ENCODE peak calls at places on chromosomes 12 and 14, in six cellular contexts. One of them, this sample, is unnamed.

GRCh38 chr12:11726659-11727058 is 77.2 kb downstream of the ETV6 start:
- DNase-seq in cardiac muscle cell: no peak
- DNase-seq in esophagus muscularis mucosa: no peak
- DNase-seq in AG10803: no peak
- DNase-seq in skeletal muscle cell: no peak
- DNase-seq in fibroblast of lung: no peak
- DNase-seq in this sample: no peak

GRCh38 chr12:47846294-47846996 is 26.7 kb upstream of the HDAC7 start:
- DNase-seq in cardiac muscle cell: no peak
- DNase-seq in esophagus muscularis mucosa: no peak
- DNase-seq in AG10803: no peak
- DNase-seq in skeletal muscle cell: no peak
- DNase-seq in fibroblast of lung: no peak
- DNase-seq in this sample: no peak

GRCh38 chr12:58915634-58916033 is 4.7 kb downstream of the LRIG3 start:
- DNase-seq in cardiac muscle cell: peak; percentile 64
- DNase-seq in esophagus muscularis mucosa: no peak
- DNase-seq in AG10803: peak; percentile 86
- DNase-seq in skeletal muscle cell: peak; percentile 47
- DNase-seq in fibroblast of lung: peak; percentile 75
- DNase-seq in this sample: peak; percentile 58

GRCh38 chr14:57999471-57999870 is 133.6 kb upstream of the SLC35F4 start:
- DNase-seq in cardiac muscle cell: no peak
- DNase-seq in esophagus muscularis mucosa: no peak
- DNase-seq in AG10803: peak; percentile 1
- DNase-seq in skeletal muscle cell: no peak
- DNase-seq in fibroblast of lung: no peak
- DNase-seq in this sample: no peak

GRCh38 chr12:26318661-26319068 is 123.3 kb downstream of the SSPN start:
- DNase-seq in cardiac muscle cell: peak; percentile 79
- DNase-seq in esophagus muscularis mucosa: no peak
- DNase-seq in AG10803: peak; percentile 45
- DNase-seq in skeletal muscle cell: peak; percentile 78
- DNase-seq in fibroblast of lung: peak; percentile 86
- DNase-seq in this sample: peak; percentile 84

GRCh38 chr14:53437858-53438257 is 284.7 kb upstream of the DDHD1 start:
- DNase-seq in cardiac muscle cell: no peak
- DNase-seq in esophagus muscularis mucosa: no peak
- DNase-seq in AG10803: no peak
- DNase-seq in skeletal muscle cell: no peak
- DNase-seq in fibroblast of lung: no peak
- DNase-seq in this sample: no peak

GRCh38 chr12:85280138-85280983 is at the start of gene ALX1:
- DNase-seq in cardiac muscle cell: peak; percentile 17
- DNase-seq in esophagus muscularis mucosa: no peak
- DNase-seq in AG10803: peak; percentile 6
- DNase-seq in skeletal muscle cell: no peak
- DNase-seq in fibroblast of lung: peak; percentile 44
- DNase-seq in this sample: peak; percentile 14

GRCh38 chr12:113347892-113348291 is 10.5 kb upstream of the PLBD2 start:
- DNase-seq in cardiac muscle cell: no peak
- DNase-seq in esophagus muscularis mucosa: no peak
- DNase-seq in AG10803: no peak
- DNase-seq in skeletal muscle cell: no peak
- DNase-seq in fibroblast of lung: no peak
- DNase-seq in this sample: no peak

GRCh38 chr14:51219473-51220448 is 20.3 kb upstream of the TMX1 start:
- DNase-seq in cardiac muscle cell: peak; percentile 65
- DNase-seq in esophagus muscularis mucosa: no peak
- DNase-seq in AG10803: peak; percentile 52
- DNase-seq in skeletal muscle cell: no peak
- DNase-seq in fibroblast of lung: peak; percentile 71
- DNase-seq in this sample: peak; percentile 67

GRCh38 chr12:2613674-2614073 is 181.1 kb upstream of the FKBP4 start:
- DNase-seq in cardiac muscle cell: peak; percentile 93
- DNase-seq in esophagus muscularis mucosa: no peak
- DNase-seq in AG10803: peak; percentile 95
- DNase-seq in skeletal muscle cell: peak; percentile 82
- DNase-seq in fibroblast of lung: peak; percentile 97
- DNase-seq in this sample: peak; percentile 90

GRCh38 chr14:103385994-103386491 is 828 bp downstream of the MARK3 start:
- DNase-seq in cardiac muscle cell: no peak
- DNase-seq in esophagus muscularis mucosa: no peak
- DNase-seq in AG10803: peak; percentile 23
- DNase-seq in skeletal muscle cell: no peak
- DNase-seq in fibroblast of lung: no peak
- DNase-seq in this sample: no peak

GRCh38 chr14:99199854-99200653 is 71.9 kb downstream of the BCL11B start:
- DNase-seq in cardiac muscle cell: peak; percentile 15
- DNase-seq in esophagus muscularis mucosa: no peak
- DNase-seq in AG10803: peak; percentile 20
- DNase-seq in skeletal muscle cell: no peak
- DNase-seq in fibroblast of lung: no peak
- DNase-seq in this sample: no peak

GRCh38 chr12:115519359-115519758 is 758.1 kb downstream of the MED13L start:
- DNase-seq in cardiac muscle cell: no peak
- DNase-seq in esophagus muscularis mucosa: no peak
- DNase-seq in AG10803: no peak
- DNase-seq in skeletal muscle cell: no peak
- DNase-seq in fibroblast of lung: no peak
- DNase-seq in this sample: no peak

GRCh38 chr14:61744239-61744638 is 18.0 kb upstream of the SNAPC1 start:
- DNase-seq in cardiac muscle cell: peak; percentile 64
- DNase-seq in esophagus muscularis mucosa: no peak
- DNase-seq in AG10803: no peak
- DNase-seq in skeletal muscle cell: no peak
- DNase-seq in fibroblast of lung: no peak
- DNase-seq in this sample: no peak

GRCh38 chr14:63523735-63524408 is 19.3 kb downstream of the PPP2R5E start:
- DNase-seq in cardiac muscle cell: no peak
- DNase-seq in esophagus muscularis mucosa: no peak
- DNase-seq in AG10803: no peak
- DNase-seq in skeletal muscle cell: no peak
- DNase-seq in fibroblast of lung: no peak
- DNase-seq in this sample: no peak

GRCh38 chr12:76909290-76909689 is 30.5 kb upstream of the CSRP2 start:
- DNase-seq in cardiac muscle cell: no peak
- DNase-seq in esophagus muscularis mucosa: no peak
- DNase-seq in AG10803: no peak
- DNase-seq in skeletal muscle cell: no peak
- DNase-seq in fibroblast of lung: peak; percentile 18
- DNase-seq in this sample: no peak

GRCh38 chr12:26735249-26735639 is 97.8 kb downstream of the ITPR2 start:
- DNase-seq in cardiac muscle cell: no peak
- DNase-seq in esophagus muscularis mucosa: no peak
- DNase-seq in AG10803: no peak
- DNase-seq in skeletal muscle cell: no peak
- DNase-seq in fibroblast of lung: no peak
- DNase-seq in this sample: no peak

GRCh38 chr12:77115471-77115870 is 50.1 kb upstream of the E2F7 start:
- DNase-seq in cardiac muscle cell: no peak
- DNase-seq in esophagus muscularis mucosa: no peak
- DNase-seq in AG10803: no peak
- DNase-seq in skeletal muscle cell: no peak
- DNase-seq in fibroblast of lung: peak; percentile 18
- DNase-seq in this sample: no peak

DNA sequence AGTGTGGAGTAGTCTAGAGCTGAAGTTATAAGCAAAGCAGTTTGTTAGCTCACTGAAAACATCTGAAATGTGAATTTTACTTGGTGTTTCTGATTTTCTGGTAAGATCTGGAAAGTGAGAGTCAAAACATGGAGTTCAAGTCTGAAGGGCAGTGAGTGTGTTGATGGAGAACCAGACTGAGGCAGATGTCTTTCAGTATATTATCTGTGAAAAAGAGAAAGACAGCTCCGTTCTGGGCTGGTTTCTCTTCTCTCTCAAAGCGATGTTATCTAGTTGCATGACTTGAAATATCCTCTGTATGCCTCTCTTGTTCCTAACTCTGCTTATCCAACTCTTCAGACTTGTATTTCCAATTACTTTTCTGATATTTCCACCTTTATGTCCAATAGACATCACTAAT is 381.9 kb upstream of the RGS6 start:
- DNase-seq in cardiac muscle cell: no peak
- DNase-seq in esophagus muscularis mucosa: no peak
- DNase-seq in AG10803: no peak
- DNase-seq in skeletal muscle cell: no peak
- DNase-seq in fibroblast of lung: no peak
- DNase-seq in this sample: no peak
- H3K4me3 ChIP-seq in cardiac muscle cell: no peak overlapping the region
- H3K4me3 ChIP-seq in esophagus muscularis mucosa: no peak overlapping the region
- H3K4me3 ChIP-seq in AG10803: no peak overlapping the region
- H3K4me3 ChIP-seq in skeletal muscle cell: no peak overlapping the region
- H3K4me3 ChIP-seq in fibroblast of lung: no peak overlapping the region
- H3K4me3 ChIP-seq in this sample: no peak overlapping the region

DNA sequence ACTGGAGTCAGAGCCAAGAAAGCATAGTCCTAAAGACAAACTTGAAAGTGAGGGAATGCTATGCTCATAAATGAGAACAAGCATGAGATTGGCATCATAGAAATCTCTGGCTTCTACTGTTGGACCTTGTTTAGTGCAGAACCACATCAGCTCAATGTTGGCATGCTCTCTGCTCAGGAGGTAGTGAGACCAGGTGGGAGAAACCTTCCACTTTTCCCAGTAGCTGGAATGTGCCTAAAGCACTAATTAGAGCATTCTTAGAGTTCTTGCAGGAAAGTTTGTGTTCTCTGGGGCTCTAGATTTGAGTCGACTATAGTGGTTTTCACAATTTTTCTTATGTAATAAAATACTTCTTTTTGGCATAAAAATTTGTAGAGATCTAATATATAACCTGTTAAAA is 159.7 kb upstream of the PRICKLE1 start:
- DNase-seq in cardiac muscle cell: no peak
- DNase-seq in esophagus muscularis mucosa: no peak
- DNase-seq in AG10803: no peak
- DNase-seq in skeletal muscle cell: no peak
- DNase-seq in fibroblast of lung: no peak
- DNase-seq in this sample: no peak
- H3K4me3 ChIP-seq in cardiac muscle cell: no peak overlapping the region
- H3K4me3 ChIP-seq in esophagus muscularis mucosa: no peak overlapping the region
- H3K4me3 ChIP-seq in AG10803: no peak overlapping the region
- H3K4me3 ChIP-seq in skeletal muscle cell: no peak overlapping the region
- H3K4me3 ChIP-seq in fibroblast of lung: no peak overlapping the region
- H3K4me3 ChIP-seq in this sample: no peak overlapping the region

GRCh38 chr14:37586783-37587428 is 8.1 kb downstream of the FOXA1 start:
- DNase-seq in cardiac muscle cell: no peak
- DNase-seq in esophagus muscularis mucosa: no peak
- DNase-seq in AG10803: no peak
- DNase-seq in skeletal muscle cell: no peak
- DNase-seq in fibroblast of lung: no peak
- DNase-seq in this sample: no peak

GRCh38 chr14:37583358-37584210 is 11.5 kb downstream of the FOXA1 start:
- DNase-seq in cardiac muscle cell: no peak
- DNase-seq in esophagus muscularis mucosa: no peak
- DNase-seq in AG10803: no peak
- DNase-seq in skeletal muscle cell: no peak
- DNase-seq in fibroblast of lung: no peak
- DNase-seq in this sample: no peak

GRCh38 chr14:37585971-37586759 is 8.9 kb downstream of the FOXA1 start:
- DNase-seq in cardiac muscle cell: no peak
- DNase-seq in esophagus muscularis mucosa: no peak
- DNase-seq in AG10803: no peak
- DNase-seq in skeletal muscle cell: no peak
- DNase-seq in fibroblast of lung: no peak
- DNase-seq in this sample: no peak

GRCh38 chr14:37584211-37585100 is 10.6 kb downstream of the FOXA1 start:
- DNase-seq in cardiac muscle cell: no peak
- DNase-seq in esophagus muscularis mucosa: no peak
- DNase-seq in AG10803: no peak
- DNase-seq in skeletal muscle cell: no peak
- DNase-seq in fibroblast of lung: no peak
- DNase-seq in this sample: no peak

GRCh38 chr14:37585101-37585479 is 10.0 kb downstream of the FOXA1 start:
- DNase-seq in cardiac muscle cell: no peak
- DNase-seq in esophagus muscularis mucosa: no peak
- DNase-seq in AG10803: no peak
- DNase-seq in skeletal muscle cell: no peak
- DNase-seq in fibroblast of lung: no peak
- DNase-seq in this sample: no peak
- H3K4me3 ChIP-seq in cardiac muscle cell: no peak overlapping the region
- H3K4me3 ChIP-seq in esophagus muscularis mucosa: no peak overlapping the region
- H3K4me3 ChIP-seq in AG10803: no peak overlapping the region
- H3K4me3 ChIP-seq in skeletal muscle cell: no peak overlapping the region
- H3K4me3 ChIP-seq in fibroblast of lung: no peak overlapping the region
- H3K4me3 ChIP-seq in this sample: no peak overlapping the region

DNA sequence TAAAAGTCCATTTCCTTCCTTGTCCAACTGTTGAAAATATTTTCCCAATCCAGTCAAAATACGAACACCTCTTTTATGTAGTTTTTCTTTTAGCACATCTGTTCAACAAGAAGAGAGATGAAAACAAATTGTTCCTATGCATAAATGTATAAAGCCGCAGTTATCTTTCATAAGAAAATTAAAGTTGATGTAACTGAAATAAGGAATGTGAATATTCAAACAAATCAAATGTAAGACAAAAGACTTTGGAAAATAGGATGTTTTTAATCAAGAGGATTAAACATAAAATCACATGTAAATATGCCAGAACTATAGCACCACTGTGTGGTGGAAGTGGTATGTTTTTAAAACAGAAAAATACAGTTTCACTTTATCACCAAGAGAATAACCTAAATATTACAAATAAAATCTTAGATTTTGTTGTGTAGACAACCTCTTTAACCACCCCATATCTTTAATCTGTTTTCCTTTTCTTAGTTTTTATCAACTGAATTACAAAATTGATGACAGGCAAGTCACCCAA is 40.4 kb downstream of the CAPS2 start:
- DNase-seq in cardiac muscle cell: peak; percentile 19
- DNase-seq in esophagus muscularis mucosa: no peak
- DNase-seq in AG10803: peak; percentile 22
- DNase-seq in skeletal muscle cell: peak; percentile 1
- DNase-seq in fibroblast of lung: peak; percentile 57
- DNase-seq in this sample: peak; percentile 57
- H3K4me3 ChIP-seq in cardiac muscle cell: no peak overlapping the region
- H3K4me3 ChIP-seq in esophagus muscularis mucosa: no peak overlapping the region
- H3K4me3 ChIP-seq in AG10803: no peak overlapping the region
- H3K4me3 ChIP-seq in skeletal muscle cell: no peak overlapping the region
- H3K4me3 ChIP-seq in fibroblast of lung: no peak overlapping the region
- H3K4me3 ChIP-seq in this sample: no peak overlapping the region

DNA sequence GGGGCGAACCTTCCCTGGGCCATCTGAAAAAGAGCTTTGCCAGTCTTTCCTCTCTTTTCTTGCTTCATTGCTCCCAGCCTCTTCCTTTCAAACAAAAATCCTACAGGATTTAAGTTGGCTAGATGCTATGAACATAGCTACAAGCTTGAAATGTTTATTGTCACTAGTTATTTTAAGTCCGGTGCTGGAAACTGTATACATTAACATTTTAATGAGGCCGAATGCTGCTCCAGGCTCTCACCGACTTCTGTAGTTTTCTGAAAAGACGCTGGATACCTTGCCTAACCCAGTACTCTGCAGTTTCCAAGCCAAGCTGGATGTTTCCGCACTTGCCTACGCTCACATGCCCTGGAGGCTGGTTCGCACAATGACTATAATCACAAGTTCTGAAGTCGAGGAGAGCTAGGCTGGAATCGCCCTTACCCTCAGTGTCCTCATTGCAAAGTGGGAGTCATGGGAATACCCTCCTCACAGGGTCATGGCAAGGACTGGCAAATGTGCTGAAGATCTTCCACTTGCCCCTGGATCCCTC is 39.1 kb downstream of the LTBP2 start:
- DNase-seq in cardiac muscle cell: no peak
- DNase-seq in esophagus muscularis mucosa: no peak
- DNase-seq in AG10803: no peak
- DNase-seq in skeletal muscle cell: no peak
- DNase-seq in fibroblast of lung: peak; percentile 52
- DNase-seq in this sample: no peak
- H3K4me3 ChIP-seq in cardiac muscle cell: no peak overlapping the region
- H3K4me3 ChIP-seq in esophagus muscularis mucosa: peak overlapping the region; percentile 27
- H3K4me3 ChIP-seq in AG10803: peak overlapping the region; percentile 30
- H3K4me3 ChIP-seq in skeletal muscle cell: peak overlapping the region; percentile 18
- H3K4me3 ChIP-seq in fibroblast of lung: peak overlapping the region; percentile 44
- H3K4me3 ChIP-seq in this sample: no peak overlapping the region